ENCODE peak calls at places on chromosome 4, in five cellular contexts. Z is MM.1S, G is cardiac fibroblast, R is MG63, N is mucosa of descending colon. E is an unnamed sample.

GRCh38 chr4:174245714-174246113 is 37.8 kb downstream of the FBXO8 start:
- DNase-seq in R (no peak), N (no peak), Z (no peak), G (no peak), E (no peak)

GRCh38 chr4:44118971-44119680 is 329.5 kb downstream of the KCTD8 start:
- DNase-seq in R (no peak), N (no peak), G (peak; percentile 38), Z (no peak), E (no peak)

GRCh38 chr4:26884486-26884988 is 23.9 kb downstream of the STIM2 start:
- DNase-seq in R (no peak), G (peak; percentile 6), N (no peak), Z (no peak), E (peak; percentile 78)

GRCh38 chr4:87058272-87059073 is 123.7 kb downstream of the AFF1 start:
- DNase-seq in Z (no peak), G (no peak), R (no peak), N (peak; percentile 47), E (no peak)

GRCh38 chr4:16431871-16432270 is 205.6 kb upstream of the TAPT1 start:
- DNase-seq in R (no peak), N (no peak), Z (no peak), G (no peak), E (no peak)

GRCh38 chr4:2928242-2929155 is 34.7 kb downstream of the NOP14 start:
- DNase-seq in Z (no peak), G (no peak), R (no peak), N (no peak), E (no peak)

GRCh38 chr4:11183358-11183745 is 245.3 kb downstream of the HS3ST1 start:
- DNase-seq in Z (no peak), R (peak; percentile 67), G (no peak), N (no peak), E (no peak)

GRCh38 chr4:171794528-171794927 is 18.7 kb upstream of the GALNTL6 start:
- DNase-seq in R (no peak), N (no peak), Z (no peak), G (no peak), E (no peak)

GRCh38 chr4:10013722-10014121 is 7.6 kb downstream of the SLC2A9 start:
- DNase-seq in Z (peak; percentile 84), N (peak; percentile 90), G (peak; percentile 57), R (peak; percentile 14), E (peak; percentile 87)

GRCh38 chr4:155759372-155760252 is 791 bp downstream of the GUCY1B1 start:
- DNase-seq in R (peak; percentile 28), Z (peak; percentile 23), N (peak; percentile 14), G (peak; percentile 16), E (no peak)

GRCh38 chr4:1406946-1407656 is 859 bp upstream of the NKX1-1 start:
- DNase-seq in Z (no peak), G (no peak), R (no peak), N (no peak), E (no peak)

GRCh38 chr4:68375667-68376559 is 26.0 kb upstream of the YTHDC1 start:
- DNase-seq in R (peak; percentile 21), G (peak; percentile 72), N (peak; percentile 65), Z (peak; percentile 89), E (peak; percentile 84)

GRCh38 chr4:32748498-32748897 is 2028.3 kb downstream of the PCDH7 start:
- DNase-seq in N (no peak), G (no peak), Z (no peak), R (no peak), E (no peak)

GRCh38 chr4:32745351-32745750 is 2025.2 kb downstream of the PCDH7 start:
- DNase-seq in Z (no peak), R (no peak), N (no peak), G (no peak), E (no peak)

GRCh38 chr4:32752962-32753361 is 2032.8 kb downstream of the PCDH7 start:
- DNase-seq in Z (no peak), R (no peak), G (no peak), N (no peak), E (no peak)

DNA sequence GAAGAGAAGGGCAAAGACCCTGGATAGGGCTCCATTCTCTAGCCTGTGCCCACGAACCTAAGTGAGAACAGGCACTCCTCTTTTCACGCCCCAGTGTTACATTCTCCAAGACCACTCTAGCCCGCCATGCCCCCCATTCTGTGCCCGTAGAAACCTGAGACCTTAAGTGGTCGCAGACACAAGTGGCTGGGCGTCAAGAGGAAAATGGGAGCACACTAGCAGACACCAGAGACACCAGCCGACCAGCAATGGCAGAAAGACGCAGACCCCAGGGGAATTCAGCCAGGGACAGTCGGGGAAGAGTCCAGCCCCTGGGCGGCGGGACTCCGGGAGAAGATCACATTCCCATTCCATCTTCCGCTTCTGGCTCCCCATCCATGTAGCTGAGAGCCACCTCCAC is 2027.9 kb downstream of the PCDH7 start:
- DNase-seq in Z (no peak), N (no peak), R (no peak), G (no peak), E (no peak)
- H3K4me3 ChIP-seq in Z (no peak overlapping the region), N (no peak overlapping the region), R (no peak overlapping the region), G (no peak overlapping the region), E (no peak overlapping the region)

GRCh38 chr4:40995850-40996249 is 218.5 kb downstream of the APBB2 start:
- DNase-seq in R (no peak), G (peak; percentile 54), Z (no peak), N (no peak), E (no peak)

DNA sequence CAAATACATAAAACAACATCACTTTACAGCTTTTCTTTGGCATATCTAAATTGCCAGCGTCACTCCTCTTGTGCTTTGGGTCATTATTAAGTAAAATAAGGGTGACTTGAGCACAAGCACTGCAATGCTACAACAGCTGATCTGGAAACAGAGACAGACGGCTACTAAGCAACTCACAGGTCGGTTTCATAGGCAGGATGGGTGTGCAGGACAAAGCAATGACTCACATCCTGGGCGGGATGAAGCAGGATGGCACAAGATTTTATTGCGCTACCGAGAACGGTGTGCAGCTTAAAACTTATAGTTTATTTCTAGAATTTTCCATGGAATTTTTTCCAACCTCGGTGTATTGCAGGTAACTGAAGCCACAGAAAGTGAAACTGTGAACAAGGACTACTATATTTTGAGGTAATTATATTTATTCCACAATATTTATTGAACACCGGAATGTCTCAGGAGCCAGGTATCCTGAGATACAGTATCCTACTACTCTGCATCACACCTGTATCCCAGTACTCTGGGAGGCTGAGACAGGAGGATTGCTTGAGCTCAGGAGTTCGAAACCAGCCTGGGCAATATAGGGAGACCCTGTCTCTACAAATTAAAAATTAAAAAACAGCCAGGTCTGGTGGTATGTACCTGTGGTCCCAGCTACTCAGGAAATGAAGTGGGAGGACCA is 215.5 kb downstream of the APBB2 start:
- DNase-seq in Z (no peak), G (peak; percentile 94), N (no peak), R (peak; percentile 3), E (no peak)
- H3K4me3 ChIP-seq in Z (no peak overlapping the region), G (no peak overlapping the region), N (no peak overlapping the region), R (no peak overlapping the region), E (no peak overlapping the region)

DNA sequence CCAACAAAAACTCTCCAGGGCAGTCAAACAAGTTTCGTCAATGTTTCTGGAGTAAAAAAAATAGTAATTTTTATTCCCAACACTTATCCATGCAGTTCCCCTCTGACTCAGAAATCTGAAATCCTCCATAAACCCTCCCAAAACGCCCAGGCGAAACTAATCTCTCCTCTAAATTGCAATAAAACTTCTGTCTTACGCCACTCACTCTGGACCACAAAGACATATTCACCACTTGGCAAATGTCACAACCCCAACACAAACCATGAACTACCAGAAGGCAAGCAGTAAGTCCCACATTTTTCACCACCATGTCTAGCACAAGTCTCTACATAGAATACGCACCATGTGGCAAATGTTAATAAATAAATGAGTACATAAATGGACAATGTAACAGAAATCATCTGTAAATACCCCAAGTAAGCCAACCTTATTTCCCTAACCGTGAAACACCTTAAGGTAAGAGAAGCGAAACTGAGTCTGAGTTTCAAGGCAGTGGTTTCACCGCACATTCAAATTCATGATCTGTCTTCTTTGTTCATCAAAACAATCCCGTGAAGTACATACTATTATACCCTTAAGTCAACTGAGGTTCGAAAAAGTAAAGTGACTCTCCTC is 1.6 kb downstream of the PAPSS1 start:
- DNase-seq in R (no peak), N (no peak), G (no peak), Z (peak; percentile 81), E (peak; percentile 61)
- H3K4me3 ChIP-seq in R (peak overlapping the region; percentile 78), N (no peak overlapping the region), G (peak overlapping the region; percentile 96), Z (peak overlapping the region; percentile 82), E (peak overlapping the region; percentile 98)

GRCh38 chr4:133143775-133144430 is 5.2 kb upstream of the PCDH10 start:
- DNase-seq in Z (no peak), R (no peak), N (no peak), G (no peak), E (no peak)
- H3K4me3 ChIP-seq in Z (no peak overlapping the region), R (no peak overlapping the region), N (no peak overlapping the region), G (no peak overlapping the region), E (no peak overlapping the region)

GRCh38 chr4:82500106-82500738 is 61.6 kb downstream of the TMEM150C start:
- DNase-seq in N (no peak), R (no peak), G (peak; percentile 22), Z (no peak), E (no peak)
- H3K4me3 ChIP-seq in N (no peak overlapping the region), R (no peak overlapping the region), G (no peak overlapping the region), Z (no peak overlapping the region), E (no peak overlapping the region)

GRCh38 chr4:14441550-14441949 is 560.7 kb upstream of the CPEB2 start:
- DNase-seq in N (no peak), G (no peak), R (no peak), Z (no peak), E (no peak)
- H3K4me3 ChIP-seq in N (no peak overlapping the region), G (no peak overlapping the region), R (no peak overlapping the region), Z (no peak overlapping the region), E (no peak overlapping the region)